ENCODE peak calls at places on chromosomes 4 and X, in five cellular contexts. C, F, P, Y and X are unnamed samples.

GRCh38 chrX:107766470-107767140 is 9.0 kb downstream of the TSC22D3 start:
- DNase-seq in Y (peak), C (peak), P (peak), F (peak), X (no peak)

GRCh38 chr4:108272566-108272965 is 103.8 kb upstream of the LEF1 start:
- DNase-seq in C (peak), P (no peak), F (no peak), Y (no peak), X (no peak)

GRCh38 chrX:13685126-13685763 is 3.7 kb upstream of the RAB9A start:
- DNase-seq in P (no peak), C (no peak), Y (no peak), F (no peak), X (no peak)

GRCh38 chrX:12263211-12263610 is 124.9 kb downstream of the FRMPD4 start:
- DNase-seq in P (no peak), C (no peak), Y (no peak), F (no peak), X (no peak)

GRCh38 chr4:143667461-143667860 is 33.0 kb downstream of the FREM3 start:
- DNase-seq in F (peak), Y (peak), C (peak), P (peak), X (no peak)

GRCh38 chrX:140815868-140816267 is 106.3 kb downstream of the LINC00632 start:
- DNase-seq in Y (peak), C (peak), P (peak), F (no peak), X (no peak)

GRCh38 chr4:181593703-181594102 is 649.5 kb upstream of the TENM3 start:
- DNase-seq in F (no peak), Y (no peak), P (no peak), C (no peak), X (no peak)

GRCh38 chr4:71229477-71230257 is 109.2 kb upstream of the SLC4A4 start:
- DNase-seq in C (peak), Y (peak), P (peak), F (peak), X (peak)

GRCh38 chrX:23931149-23931604 is 23.4 kb downstream of the CXorf58 start:
- DNase-seq in F (no peak), P (no peak), C (no peak), Y (no peak), X (no peak)

GRCh38 chr4:185896832-185897475 is 85.0 kb upstream of the SORBS2 start:
- DNase-seq in Y (no peak), P (no peak), C (no peak), F (no peak), X (no peak)

GRCh38 chrX:39602226-39602625 is 495.5 kb downstream of the BCOR start:
- DNase-seq in F (no peak), C (no peak), P (no peak), Y (no peak), X (no peak)

GRCh38 chr4:30103455-30103854 is 616.7 kb upstream of the PCDH7 start:
- DNase-seq in F (no peak), Y (peak), C (no peak), P (peak), X (no peak)

GRCh38 chr4:126715067-126715466 is 917.7 kb upstream of the INTU start:
- DNase-seq in P (no peak), F (no peak), C (no peak), Y (no peak), X (no peak)

GRCh38 chr4:5033266-5033945 is 14.1 kb upstream of the CYTL1 start:
- DNase-seq in Y (peak), F (peak), P (peak), C (peak), X (no peak)

GRCh38 chrX:1249101-1249887 is 19.3 kb upstream of the CSF2RA start:
- DNase-seq in C (peak), P (no peak), F (peak), Y (no peak), X (peak)

GRCh38 chrX:55008571-55009358 is 8.6 kb downstream of the APEX2 start:
- DNase-seq in C (peak), Y (peak), P (peak), F (no peak), X (no peak)

GRCh38 chr4:128463006-128463405 is 175.4 kb upstream of the PGRMC2 start:
- DNase-seq in F (no peak), C (no peak), P (no peak), Y (no peak), X (no peak)

GRCh38 chr4:119227690-119228089 is 15.2 kb downstream of the USP53 start:
- DNase-seq in F (no peak), Y (peak), C (peak), P (peak), X (no peak)

GRCh38 chrX:25869761-25870160 is 268.4 kb upstream of the MAGEB18 start:
- DNase-seq in Y (peak), P (peak), C (no peak), F (no peak), X (no peak)

GRCh38 chr4:89590102-89590501 is 246.9 kb downstream of the SNCA start:
- DNase-seq in P (no peak), C (no peak), Y (no peak), F (no peak), X (no peak)

GRCh38 chrX:151711787-151712186 is 4.0 kb upstream of the FATE1 start:
- DNase-seq in F (no peak), Y (no peak), C (no peak), P (no peak), X (no peak)

GRCh38 chrX:21958888-21959287 is 18.4 kb downstream of the SMS start:
- DNase-seq in P (peak), F (no peak), C (no peak), Y (no peak), X (no peak)

GRCh38 chrX:19513383-19513782 is 1.9 kb downstream of the MAP3K15 start:
- DNase-seq in Y (no peak), F (no peak), C (no peak), P (no peak), X (no peak)

GRCh38 chrX:39000802-39001201 is 199.5 kb downstream of the MID1IP1 start:
- DNase-seq in C (peak), Y (peak), F (no peak), P (no peak), X (no peak)

GRCh38 chrX:34778961-34779360 is 121.9 kb upstream of the TMEM47 start:
- DNase-seq in F (no peak), Y (peak), C (peak), P (peak), X (no peak)

GRCh38 chr4:152255437-152255836 is 280.5 kb downstream of the FBXW7 start:
- DNase-seq in P (peak), F (peak), Y (no peak), C (peak), X (no peak)

GRCh38 chr4:3045500-3045850 is 28.9 kb downstream of the HTT-AS start:
- DNase-seq in P (peak), Y (peak), F (peak), C (peak), X (no peak)

GRCh38 chr4:24477919-24478318 is 106.4 kb downstream of the DHX15 start:
- DNase-seq in Y (peak), P (peak), C (peak), F (peak), X (no peak)

GRCh38 chr4:97845758-97846157 is 297.5 kb downstream of the STPG2 start:
- DNase-seq in P (no peak), Y (no peak), C (no peak), F (no peak), X (no peak)

GRCh38 chr4:142278663-142279062 is 567.4 kb downstream of the INPP4B start:
- DNase-seq in C (no peak), Y (no peak), P (no peak), F (no peak), X (no peak)

GRCh38 chr4:55183926-55184599 is 58.7 kb upstream of the KDR start:
- DNase-seq in P (peak), F (no peak), Y (peak), C (peak), X (no peak)

GRCh38 chr4:141117935-141118334 is 15.3 kb downstream of the RNF150 start:
- DNase-seq in Y (no peak), C (no peak), P (no peak), F (no peak), X (no peak)

GRCh38 chr4:153488719-153489384 is 22.7 kb downstream of the TMEM131L start:
- DNase-seq in Y (no peak), F (no peak), P (peak), C (no peak), X (no peak)

GRCh38 chr4:1038948-1039492 is 27.6 kb downstream of the FGFRL1 start:
- DNase-seq in C (no peak), P (no peak), Y (no peak), F (no peak), X (no peak)

DNA sequence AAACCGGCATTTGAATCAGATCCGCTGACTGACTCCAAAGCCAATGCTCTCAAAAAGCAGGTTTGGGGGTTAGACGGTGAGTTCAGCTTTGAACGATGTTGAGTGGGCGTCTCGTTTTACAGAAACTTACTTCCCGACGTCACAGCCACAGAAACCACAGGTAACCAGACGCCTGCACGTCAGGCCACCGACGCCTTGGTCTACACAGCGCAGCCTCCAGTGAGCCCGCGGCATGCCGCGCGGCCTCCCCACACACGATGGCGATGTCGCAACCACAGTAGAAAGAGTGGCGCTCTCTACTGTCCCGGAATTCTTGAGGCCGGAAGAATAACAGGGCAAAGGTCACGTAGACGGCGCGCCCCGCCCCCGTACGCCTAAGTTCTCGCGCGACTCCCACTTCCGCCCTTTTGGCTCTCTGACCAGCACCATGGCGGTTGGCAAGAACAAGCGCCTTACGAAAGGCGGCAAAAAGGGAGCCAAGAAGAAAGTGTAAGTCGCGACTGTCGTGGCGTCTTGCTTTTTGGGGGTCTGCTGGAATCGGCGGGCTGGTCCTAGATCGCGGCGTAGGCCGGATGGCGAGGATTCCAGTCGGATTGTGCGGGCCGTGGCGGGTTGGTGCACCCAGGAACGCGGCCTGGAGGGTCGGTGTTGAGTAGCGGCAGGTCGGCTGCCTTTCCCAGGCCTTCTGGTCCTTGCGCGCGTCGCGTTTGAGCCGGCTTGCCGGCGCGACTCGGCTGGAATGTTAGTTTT is at the start of gene RPS3A:
- DNase-seq in Y (peak), P (peak), C (peak), F (peak), X (peak)
- TF ChIP-seq CTCF in Y (peak), P (peak), C (peak), F (peak), X (peak)

GRCh38 chr4:146029147-146029546 is 90.5 kb upstream of the ZNF827 start:
- DNase-seq in F (no peak), P (no peak), C (peak), Y (peak), X (no peak)
- TF ChIP-seq CTCF in F (no peak), P (no peak), C (peak), Y (no peak), X (no peak)

GRCh38 chr4:113106076-113106475 is 56.6 kb downstream of the ANK2 start:
- DNase-seq in Y (peak), C (peak), P (peak), F (no peak), X (no peak)
- TF ChIP-seq CTCF in Y (peak), C (peak), P (peak), F (no peak), X (peak)

GRCh38 chr4:62531731-62532130 is 1331.6 kb downstream of the ADGRL3 start:
- DNase-seq in C (no peak), F (no peak), P (no peak), Y (no peak), X (no peak)

GRCh38 chr4:62526671-62527070 is 1326.5 kb downstream of the ADGRL3 start:
- DNase-seq in Y (no peak), P (no peak), C (no peak), F (no peak), X (no peak)

GRCh38 chr4:62533573-62533972 is 1333.4 kb downstream of the ADGRL3 start:
- DNase-seq in C (no peak), P (no peak), F (peak), Y (no peak), X (no peak)

GRCh38 chr4:62528874-62529273 is 1328.7 kb downstream of the ADGRL3 start:
- DNase-seq in F (no peak), C (no peak), P (peak), Y (no peak), X (no peak)

DNA sequence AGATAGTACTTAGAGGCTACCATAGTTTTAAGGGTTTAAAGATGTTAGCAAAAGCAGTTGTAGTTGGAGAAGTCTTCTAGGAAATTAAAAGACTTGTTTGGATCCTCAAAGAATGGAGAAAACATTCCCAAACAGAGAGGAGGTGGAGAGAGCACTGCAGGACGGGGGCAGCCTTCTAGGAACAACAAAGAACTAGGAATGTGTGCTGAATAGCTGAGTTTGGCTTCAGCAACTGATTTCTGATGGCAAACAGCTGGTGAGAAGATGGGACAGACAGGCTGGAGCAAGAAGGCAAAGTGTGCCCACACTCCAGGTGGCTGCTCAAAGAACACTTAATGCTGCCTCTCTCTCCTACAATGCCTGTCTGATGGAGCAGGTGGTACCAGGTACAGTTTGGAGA is 1331.1 kb downstream of the ADGRL3 start:
- DNase-seq in C (no peak), P (peak), F (no peak), Y (no peak), X (no peak)
- TF ChIP-seq CTCF in C (no peak), P (no peak), F (no peak), Y (no peak), X (no peak)

GRCh38 chr4:67922697-67923096 is 38.9 kb upstream of the TMPRSS11D start:
- DNase-seq in Y (peak), C (peak), F (no peak), P (no peak), X (no peak)
- TF ChIP-seq CTCF in Y (no peak), C (no peak), F (no peak), P (no peak), X (no peak)

GRCh38 chr4:23368081-23368697 is 521.7 kb downstream of the PPARGC1A start:
- DNase-seq in F (peak), P (no peak), C (no peak), Y (no peak), X (no peak)
- TF ChIP-seq CTCF in F (no peak), P (peak), C (peak), Y (peak), X (peak)

GRCh38 chr4:164551713-164552040 is 202.3 kb upstream of the SMIM31 start:
- DNase-seq in C (no peak), Y (no peak), F (no peak), P (no peak), X (no peak)
- TF ChIP-seq CTCF in C (no peak), Y (no peak), F (no peak), P (no peak), X (no peak)